ENCODE peak calls at places on chromosomes 13 and 19, in four cellular contexts. One of them, this sample, is unnamed.

GRCh38 chr13:41552031-41552430 is 94.7 kb downstream of the RGCC start:
- DNase-seq in cardiac fibroblast: no peak
- DNase-seq in transverse colon: no peak
- DNase-seq in fibroblast of pulmonary artery: no peak
- DNase-seq in this sample: no peak

GRCh38 chr13:46116653-46117502 is 12.0 kb upstream of the CPB2 start:
- DNase-seq in transverse colon: no peak
- DNase-seq in fibroblast of pulmonary artery: no peak
- DNase-seq in cardiac fibroblast: no peak
- DNase-seq in this sample: no peak

GRCh38 chr13:32824671-32825070 is 191.6 kb upstream of the KL start:
- DNase-seq in transverse colon: no peak
- DNase-seq in cardiac fibroblast: peak
- DNase-seq in fibroblast of pulmonary artery: peak
- DNase-seq in this sample: peak

GRCh38 chr19:17830567-17831418 is 9.5 kb upstream of the INSL3 start:
- DNase-seq in transverse colon: peak
- DNase-seq in fibroblast of pulmonary artery: peak
- DNase-seq in cardiac fibroblast: peak
- DNase-seq in this sample: peak

GRCh38 chr19:15453091-15453498 is 3.3 kb upstream of the WIZ start:
- DNase-seq in cardiac fibroblast: no peak
- DNase-seq in fibroblast of pulmonary artery: no peak
- DNase-seq in transverse colon: no peak
- DNase-seq in this sample: no peak

GRCh38 chr13:59261928-59262488 is 901.7 kb downstream of the DIAPH3 start:
- DNase-seq in cardiac fibroblast: peak
- DNase-seq in transverse colon: no peak
- DNase-seq in fibroblast of pulmonary artery: peak
- DNase-seq in this sample: no peak

GRCh38 chr19:51441410-51442390 is 16.6 kb downstream of the SIGLEC8 start:
- DNase-seq in cardiac fibroblast: no peak
- DNase-seq in transverse colon: peak
- DNase-seq in fibroblast of pulmonary artery: no peak
- DNase-seq in this sample: peak

GRCh38 chr19:44050740-44051653 is 839 bp upstream of the ZNF223 start:
- DNase-seq in fibroblast of pulmonary artery: peak
- DNase-seq in cardiac fibroblast: peak
- DNase-seq in transverse colon: peak
- DNase-seq in this sample: no peak

GRCh38 chr13:26474286-26474685 is 83.2 kb upstream of the WASF3 start:
- DNase-seq in cardiac fibroblast: no peak
- DNase-seq in fibroblast of pulmonary artery: no peak
- DNase-seq in transverse colon: no peak
- DNase-seq in this sample: no peak

GRCh38 chr13:36051082-36051481 is 80.1 kb downstream of the DCLK1 start:
- DNase-seq in transverse colon: no peak
- DNase-seq in fibroblast of pulmonary artery: no peak
- DNase-seq in cardiac fibroblast: peak
- DNase-seq in this sample: peak

GRCh38 chr13:27182844-27183497 is 11.4 kb upstream of the USP12 start:
- DNase-seq in transverse colon: no peak
- DNase-seq in fibroblast of pulmonary artery: peak
- DNase-seq in cardiac fibroblast: peak
- DNase-seq in this sample: peak

GRCh38 chr19:33631628-33631995 is 9.9 kb downstream of the CHST8 start:
- DNase-seq in transverse colon: no peak
- DNase-seq in fibroblast of pulmonary artery: no peak
- DNase-seq in cardiac fibroblast: no peak
- DNase-seq in this sample: no peak

GRCh38 chr19:58581227-58582141 is 8.3 kb upstream of the MZF1 start:
- DNase-seq in cardiac fibroblast: peak
- DNase-seq in transverse colon: peak
- DNase-seq in fibroblast of pulmonary artery: peak
- DNase-seq in this sample: peak

GRCh38 chr19:45349430-45349941 is 8.9 kb downstream of the KLC3 start:
- DNase-seq in fibroblast of pulmonary artery: no peak
- DNase-seq in cardiac fibroblast: no peak
- DNase-seq in transverse colon: no peak
- DNase-seq in this sample: no peak

GRCh38 chr19:37654118-37654517 is 1.1 kb downstream of the ZFP30 start:
- DNase-seq in cardiac fibroblast: no peak
- DNase-seq in transverse colon: no peak
- DNase-seq in fibroblast of pulmonary artery: no peak
- DNase-seq in this sample: peak

GRCh38 chr13:79457948-79458347 is 23.0 kb upstream of the NDFIP2 start:
- DNase-seq in cardiac fibroblast: peak
- DNase-seq in fibroblast of pulmonary artery: peak
- DNase-seq in transverse colon: no peak
- DNase-seq in this sample: peak

GRCh38 chr19:16325671-16326400 is 1.2 kb downstream of the KLF2 start:
- DNase-seq in fibroblast of pulmonary artery: peak
- DNase-seq in cardiac fibroblast: peak
- DNase-seq in transverse colon: peak
- DNase-seq in this sample: no peak

GRCh38 chr13:52383362-52383761 is 22.6 kb downstream of the THSD1 start:
- DNase-seq in fibroblast of pulmonary artery: no peak
- DNase-seq in transverse colon: no peak
- DNase-seq in cardiac fibroblast: no peak
- DNase-seq in this sample: no peak

GRCh38 chr13:100808330-100808729 is 133.7 kb upstream of the TMTC4 start:
- DNase-seq in transverse colon: no peak
- DNase-seq in fibroblast of pulmonary artery: no peak
- DNase-seq in cardiac fibroblast: no peak
- DNase-seq in this sample: no peak

GRCh38 chr13:30581582-30581981 is 36.1 kb upstream of the USPL1 start:
- DNase-seq in cardiac fibroblast: peak
- DNase-seq in transverse colon: no peak
- DNase-seq in fibroblast of pulmonary artery: peak
- DNase-seq in this sample: peak

GRCh38 chr19:33293255-33294057 is 8.9 kb downstream of the CEBPA start:
- DNase-seq in fibroblast of pulmonary artery: peak
- DNase-seq in cardiac fibroblast: peak
- DNase-seq in transverse colon: peak
- DNase-seq in this sample: peak

GRCh38 chr13:39876258-39876657 is 220.8 kb downstream of the COG6 start:
- DNase-seq in transverse colon: no peak
- DNase-seq in cardiac fibroblast: peak
- DNase-seq in fibroblast of pulmonary artery: peak
- DNase-seq in this sample: peak

GRCh38 chr19:55312621-55313117 is 12.5 kb downstream of the TMEM150B start:
- DNase-seq in transverse colon: no peak
- DNase-seq in cardiac fibroblast: no peak
- DNase-seq in fibroblast of pulmonary artery: no peak
- DNase-seq in this sample: no peak

GRCh38 chr13:43767351-43767901 is 19.3 kb downstream of the ENOX1 start:
- DNase-seq in transverse colon: no peak
- DNase-seq in fibroblast of pulmonary artery: peak
- DNase-seq in cardiac fibroblast: peak
- DNase-seq in this sample: peak

GRCh38 chr13:35392768-35393167 is 83.7 kb downstream of the MAB21L1 start:
- DNase-seq in transverse colon: no peak
- DNase-seq in fibroblast of pulmonary artery: no peak
- DNase-seq in cardiac fibroblast: no peak
- DNase-seq in this sample: no peak

GRCh38 chr19:6610934-6611370 is 20.0 kb upstream of the CD70 start:
- DNase-seq in cardiac fibroblast: peak
- DNase-seq in transverse colon: no peak
- DNase-seq in fibroblast of pulmonary artery: peak
- DNase-seq in this sample: peak

GRCh38 chr13:19845758-19846157 is 17.7 kb downstream of the ZMYM5 start:
- DNase-seq in cardiac fibroblast: peak
- DNase-seq in fibroblast of pulmonary artery: peak
- DNase-seq in transverse colon: no peak
- DNase-seq in this sample: peak

GRCh38 chr13:24141333-24141910 is 19.1 kb upstream of the SPATA13 start:
- DNase-seq in transverse colon: no peak
- DNase-seq in cardiac fibroblast: no peak
- DNase-seq in fibroblast of pulmonary artery: no peak
- DNase-seq in this sample: no peak

DNA sequence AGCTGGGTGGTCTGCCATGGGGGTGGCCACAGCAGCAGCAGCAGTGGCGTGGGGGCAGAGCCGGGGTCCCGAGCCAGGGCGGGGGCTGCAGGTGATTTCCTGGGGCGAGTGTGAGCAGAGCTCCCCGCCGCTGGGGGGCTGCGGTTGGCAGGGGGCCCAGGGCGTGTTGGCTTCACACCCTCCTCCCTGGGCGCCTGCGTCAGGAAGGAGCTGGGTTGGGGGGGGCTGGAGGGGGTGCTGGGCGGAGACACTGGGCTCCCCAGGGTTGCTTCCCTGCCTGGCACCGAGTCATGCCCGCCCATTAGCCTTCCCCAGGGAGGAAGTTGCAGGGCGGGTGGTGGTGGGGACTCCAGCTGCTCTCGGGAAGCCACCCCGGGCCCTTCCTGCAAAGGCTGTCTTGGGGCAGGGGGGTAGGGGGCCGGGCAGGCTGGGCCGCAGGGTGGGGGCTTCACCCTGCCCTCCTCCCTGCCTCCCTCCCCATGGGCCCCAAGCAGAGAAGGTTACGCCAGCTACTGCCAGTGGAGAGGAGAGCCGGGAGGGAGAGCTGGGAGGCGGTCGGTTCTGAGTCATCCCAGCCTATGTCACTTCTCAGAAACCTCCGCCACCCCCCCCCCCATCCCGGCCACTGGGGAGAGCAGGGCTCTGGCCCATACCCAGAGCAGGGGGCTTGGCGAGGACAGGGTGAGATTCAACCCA is 4.6 kb downstream of the MIDN start:
- DNase-seq in fibroblast of pulmonary artery: peak
- DNase-seq in cardiac fibroblast: peak
- DNase-seq in transverse colon: peak
- DNase-seq in this sample: peak
- H3K4me3 ChIP-seq in fibroblast of pulmonary artery: peak
- H3K4me3 ChIP-seq in cardiac fibroblast: peak
- H3K4me3 ChIP-seq in transverse colon: peak
- H3K4me3 ChIP-seq in this sample: peak

GRCh38 chr19:3687774-3688706 is 12.2 kb downstream of the PIP5K1C start:
- DNase-seq in cardiac fibroblast: no peak
- DNase-seq in fibroblast of pulmonary artery: no peak
- DNase-seq in transverse colon: peak
- DNase-seq in this sample: no peak
- H3K4me3 ChIP-seq in cardiac fibroblast: no peak
- H3K4me3 ChIP-seq in fibroblast of pulmonary artery: no peak
- H3K4me3 ChIP-seq in transverse colon: peak
- H3K4me3 ChIP-seq in this sample: no peak

DNA sequence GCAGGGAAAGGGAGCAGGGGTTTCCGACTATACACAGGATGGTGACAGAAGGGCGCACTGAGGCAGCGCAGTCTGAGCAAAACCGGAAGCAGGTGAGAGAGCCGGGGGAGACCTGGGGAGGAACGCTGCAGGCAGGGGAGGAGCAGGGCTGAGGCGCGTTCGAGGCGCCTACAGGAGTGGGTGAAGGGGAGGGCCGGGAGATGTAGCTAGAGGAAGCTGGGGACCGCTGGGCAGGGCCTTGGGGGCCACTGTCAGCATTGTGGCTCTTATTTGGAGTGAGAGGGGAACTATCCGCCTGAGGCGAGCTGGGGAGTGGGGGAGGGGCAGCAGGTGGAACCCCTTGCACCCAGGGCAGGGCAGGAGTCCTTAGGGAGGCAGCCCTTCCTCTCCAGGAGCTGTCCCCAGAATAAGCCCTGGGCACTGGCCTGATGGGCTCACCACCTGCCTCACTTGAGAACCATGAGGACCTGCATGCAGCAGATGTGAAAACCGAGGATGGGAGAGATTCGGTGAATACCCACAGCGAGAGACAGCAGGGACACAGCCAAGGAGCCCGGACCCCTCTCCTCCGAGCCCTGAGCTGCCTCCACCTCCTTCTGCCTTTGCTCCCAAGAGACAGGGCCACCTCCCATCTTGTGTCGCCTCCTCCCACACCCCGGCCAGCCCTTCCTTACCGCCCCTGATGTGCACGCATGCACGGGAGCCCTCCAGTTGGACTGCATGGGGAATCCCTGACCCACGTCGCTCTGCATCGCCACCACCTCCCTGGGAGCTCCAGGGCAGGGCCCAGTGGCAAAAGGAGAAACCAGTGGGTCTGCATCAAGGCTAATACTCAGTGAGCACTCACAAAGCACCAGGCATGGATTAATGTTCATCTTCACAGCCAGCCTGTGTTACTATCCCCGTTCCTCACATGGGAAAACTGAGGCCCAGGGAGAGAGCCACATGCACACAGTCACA is 10.3 kb downstream of the AKT2 start:
- DNase-seq in cardiac fibroblast: no peak
- DNase-seq in fibroblast of pulmonary artery: no peak
- DNase-seq in transverse colon: no peak
- DNase-seq in this sample: no peak
- H3K4me3 ChIP-seq in cardiac fibroblast: no peak
- H3K4me3 ChIP-seq in fibroblast of pulmonary artery: no peak
- H3K4me3 ChIP-seq in transverse colon: no peak
- H3K4me3 ChIP-seq in this sample: no peak

GRCh38 chr19:46587861-46588260 is 13.3 kb upstream of the CALM3 start:
- DNase-seq in cardiac fibroblast: no peak
- DNase-seq in transverse colon: no peak
- DNase-seq in fibroblast of pulmonary artery: no peak
- DNase-seq in this sample: no peak
- H3K4me3 ChIP-seq in cardiac fibroblast: no peak
- H3K4me3 ChIP-seq in transverse colon: no peak
- H3K4me3 ChIP-seq in fibroblast of pulmonary artery: no peak
- H3K4me3 ChIP-seq in this sample: no peak

This sample was measured in fibroblast of mammary gland.